ENCODE peak calls at places on chromosomes 2 and 18, in ten cellular contexts. K is stimulated activated CD8-positive, alpha-beta memory T cell treated with anti-CD3 and anti-CD28 coated beads, Interleukin-4, amount 100 ng/mL, for 24 hours; T is mucosa of descending colon; G is IMR-90; M is T-helper 2 cell; R is GM12865; D is hepatocyte; J is kidney; I is EL; F is NCI-H1092. O is an unnamed sample.
A peak's percentile ranks its signal among the peaks of the same experiment; 100 is the strongest.

GRCh38 chr2:158412206-158412605 is 44.3 kb downstream of the CCDC148 start:
- DNase-seq in K (no peak), T (no peak), G (peak; percentile 76), M (no peak), R (no peak), D (no peak), J (no peak), I (peak; percentile 91), F (no peak), O (peak; percentile 47)

GRCh38 chr2:604385-604784 is 72.8 kb downstream of the TMEM18 start:
- DNase-seq in K (no peak), T (no peak), G (no peak), M (no peak), R (no peak), D (no peak), J (no peak), I (no peak), F (no peak), O (no peak)

GRCh38 chr2:149438260-149438960 is 108.0 kb downstream of the LYPD6 start:
- DNase-seq in K (no peak), T (no peak), G (no peak), M (no peak), R (peak; percentile 25), D (no peak), J (no peak), I (no peak), F (no peak), O (no peak)

GRCh38 chr2:232843860-232844259 is 26.2 kb upstream of the SNORC start:
- DNase-seq in K (no peak), T (no peak), G (no peak), M (no peak), R (no peak), D (no peak), J (no peak), I (no peak), F (no peak), O (no peak)

GRCh38 chr2:197281421-197281820 is 29.2 kb downstream of the ANKRD44 start:
- DNase-seq in K (no peak), T (no peak), G (no peak), M (no peak), R (no peak), D (no peak), J (no peak), I (no peak), F (no peak), O (no peak)

GRCh38 chr2:233449071-233449901 is 95.0 kb downstream of the DGKD start:
- DNase-seq in K (no peak), T (no peak), G (peak; percentile 48), M (no peak), R (no peak), D (peak; percentile 71), J (peak; percentile 72), I (peak; percentile 36), F (no peak), O (peak; percentile 57)

GRCh38 chr2:38722271-38723115 is 28.7 kb downstream of the SRSF7 start:
- DNase-seq in K (peak; percentile 52), T (no peak), G (no peak), M (no peak), R (peak; percentile 71), D (no peak), J (no peak), I (no peak), F (no peak), O (no peak)

GRCh38 chr18:49846263-49846662 is 32.9 kb upstream of the ACAA2 start:
- DNase-seq in K (no peak), T (no peak), G (peak; percentile 35), M (no peak), R (no peak), D (peak; percentile 47), J (no peak), I (peak; percentile 18), F (no peak), O (peak; percentile 49)

GRCh38 chr2:55232863-55233657 is 572 bp downstream of the RPS27A start:
- DNase-seq in K (no peak), T (peak; percentile 70), G (peak; percentile 21), M (peak; percentile 30), R (peak; percentile 64), D (peak; percentile 48), J (peak; percentile 79), I (peak; percentile 22), F (no peak), O (peak; percentile 26)

GRCh38 chr2:241223211-241224067 is 35.0 kb downstream of the ANO7 start:
- DNase-seq in K (no peak), T (peak; percentile 31), G (peak; percentile 15), M (no peak), R (no peak), D (no peak), J (peak; percentile 68), I (peak; percentile 34), F (no peak), O (no peak)

GRCh38 chr18:21912339-21913239 is 172.0 kb downstream of the MIB1 start:
- DNase-seq in K (no peak), T (no peak), G (no peak), M (no peak), R (no peak), D (no peak), J (no peak), I (no peak), F (no peak), O (no peak)

GRCh38 chr2:10064932-10065682 is 15.1 kb downstream of the CYS1 start:
- DNase-seq in K (no peak), T (peak; percentile 19), G (no peak), M (no peak), R (no peak), D (no peak), J (peak; percentile 41), I (no peak), F (no peak), O (no peak)

GRCh38 chr2:181158453-181158852 is 178.0 kb downstream of the UBE2E3 start:
- DNase-seq in K (no peak), T (no peak), G (peak; percentile 34), M (no peak), R (no peak), D (no peak), J (no peak), I (no peak), F (no peak), O (no peak)

GRCh38 chr2:107809835-107810234 is 16.9 kb upstream of the RGPD4 start:
- DNase-seq in K (no peak), T (no peak), G (no peak), M (no peak), R (no peak), D (no peak), J (no peak), I (no peak), F (no peak), O (no peak)

GRCh38 chr18:48814490-48815181 is 136.1 kb downstream of the SMAD7 start:
- DNase-seq in K (no peak), T (no peak), G (peak; percentile 47), M (no peak), R (no peak), D (no peak), J (peak; percentile 10), I (no peak), F (no peak), O (peak; percentile 23)

GRCh38 chr2:148508878-148509702 is 135.5 kb upstream of the EPC2 start:
- DNase-seq in K (peak; percentile 68), T (peak; percentile 81), G (peak; percentile 82), M (peak; percentile 35), R (peak; percentile 93), D (peak; percentile 90), J (peak; percentile 92), I (peak; percentile 82), F (peak; percentile 6), O (peak; percentile 84)

GRCh38 chr2:133568172-133568571 is at the start of gene NCKAP5:
- DNase-seq in K (no peak), T (peak; percentile 55), G (peak; percentile 82), M (no peak), R (no peak), D (peak; percentile 81), J (peak; percentile 47), I (peak; percentile 16), F (no peak), O (peak; percentile 80)

GRCh38 chr18:36358141-36358540 is 60.6 kb downstream of the FHOD3 start:
- DNase-seq in K (no peak), T (no peak), G (no peak), M (no peak), R (no peak), D (no peak), J (no peak), I (no peak), F (no peak), O (no peak)

GRCh38 chr2:187013058-187013457 is 164.1 kb upstream of the ZSWIM2 start:
- DNase-seq in K (no peak), T (no peak), G (no peak), M (no peak), R (no peak), D (no peak), J (no peak), I (peak; percentile 35), F (no peak), O (no peak)

GRCh38 chr2:207782238-207783030 is 12.7 kb upstream of the FZD5 start:
- DNase-seq in K (no peak), T (no peak), G (no peak), M (no peak), R (no peak), D (peak; percentile 60), J (no peak), I (no peak), F (no peak), O (no peak)

GRCh38 chr2:223108376-223109100 is 56.5 kb downstream of the KCNE4 start:
- DNase-seq in K (no peak), T (no peak), G (no peak), M (no peak), R (no peak), D (peak; percentile 51), J (no peak), I (peak; percentile 49), F (no peak), O (peak; percentile 7)

GRCh38 chr2:119008108-119008507 is 66.1 kb downstream of the MARCO start:
- DNase-seq in K (no peak), T (no peak), G (no peak), M (no peak), R (no peak), D (no peak), J (no peak), I (peak; percentile 4), F (no peak), O (no peak)

GRCh38 chr18:10090668-10091067 is 176.9 kb downstream of the VAPA start:
- DNase-seq in K (no peak), T (no peak), G (no peak), M (no peak), R (no peak), D (peak; percentile 32), J (no peak), I (no peak), F (no peak), O (no peak)

GRCh38 chr2:241848761-241849615 is 9.7 kb downstream of the PDCD1 start:
- DNase-seq in K (no peak), T (peak; percentile 37), G (no peak), M (no peak), R (no peak), D (no peak), J (no peak), I (no peak), F (no peak), O (no peak)

GRCh38 chr2:121128741-121129659 is 156.0 kb downstream of the TFCP2L1 start:
- DNase-seq in K (no peak), T (peak; percentile 82), G (no peak), M (no peak), R (peak; percentile 31), D (peak; percentile 83), J (peak; percentile 73), I (peak; percentile 15), F (no peak), O (peak; percentile 4)